ENCODE peak calls at places on chromosomes 1 and 21, in ten cellular contexts. Z is iris pigment epithelial cell; L is AG08396; U is activated gamma-delta T cell; I is GM04504; W is WERI-Rb-1; N is dermis blood vessel endothelial cell; B is breast epithelium; S is AG08395; R is stimulated activated CD8-positive, alpha-beta memory T cell treated with anti-CD3 and anti-CD28 coated beads, Interleukin-4, amount 100 ng/mL, for 24 hours. A is an unnamed sample.

GRCh38 chr1:11787251-11787803 is 18.4 kb downstream of the MTHFR start:
- DNase-seq in W (no peak), R (no peak), L (peak), Z (peak), B (peak), N (no peak), S (peak), U (no peak), I (no peak), A (peak)

GRCh38 chr1:240567066-240567465 is 44.9 kb downstream of the GREM2 start:
- DNase-seq in N (no peak), U (no peak), W (no peak), L (no peak), S (no peak), B (no peak), I (no peak), Z (no peak), R (no peak), A (no peak)

GRCh38 chr1:150560011-150560438 is 10.8 kb downstream of the ADAMTSL4 start:
- DNase-seq in W (peak), I (no peak), N (peak), R (peak), B (peak), L (peak), U (no peak), S (peak), Z (peak), A (peak)

GRCh38 chr1:212498243-212498642 is 65.5 kb downstream of the NENF start:
- DNase-seq in N (no peak), Z (peak), U (no peak), W (no peak), R (no peak), B (no peak), L (no peak), I (no peak), S (peak), A (no peak)

GRCh38 chr1:158002022-158002629 is 8.7 kb downstream of the KIRREL1 start:
- DNase-seq in Z (peak), R (no peak), W (no peak), U (no peak), N (no peak), I (no peak), S (peak), B (no peak), L (no peak), A (no peak)

GRCh38 chr1:52662645-52663313 is 29.8 kb downstream of the SHISAL2A start:
- DNase-seq in I (peak), B (no peak), U (no peak), R (no peak), W (peak), L (no peak), Z (peak), N (peak), S (peak), A (no peak)

GRCh38 chr21:24367936-24368335 is 1239.3 kb downstream of the MRPL39 start:
- DNase-seq in W (no peak), Z (peak), I (no peak), S (no peak), L (no peak), U (no peak), N (no peak), B (no peak), R (no peak), A (no peak)

GRCh38 chr1:182299728-182300581 is 91.6 kb downstream of the GLUL start:
- DNase-seq in Z (peak), N (no peak), U (no peak), I (no peak), L (peak), W (no peak), S (no peak), R (no peak), B (no peak), A (peak)

GRCh38 chr1:41436281-41437010 is 48.0 kb downstream of the EDN2 start:
- DNase-seq in U (no peak), B (no peak), N (no peak), L (no peak), I (no peak), W (no peak), R (no peak), Z (no peak), S (no peak), A (no peak)

GRCh38 chr21:45510466-45510955 is 31.7 kb downstream of the SLC19A1 start:
- DNase-seq in L (no peak), R (no peak), W (no peak), I (no peak), N (no peak), U (no peak), S (no peak), Z (no peak), B (no peak), A (peak)

GRCh38 chr1:30450818-30451233 is 272.6 kb downstream of the MATN1 start:
- DNase-seq in Z (no peak), B (no peak), W (no peak), I (no peak), S (no peak), L (no peak), N (no peak), R (no peak), U (no peak), A (no peak)

GRCh38 chr21:45516671-45517151 is 25.5 kb downstream of the SLC19A1 start:
- DNase-seq in U (no peak), B (no peak), R (no peak), W (no peak), L (no peak), I (no peak), N (no peak), S (no peak), Z (no peak), A (peak)

GRCh38 chr21:16587671-16588379 is 858.0 kb downstream of the USP25 start:
- DNase-seq in L (no peak), U (no peak), W (no peak), I (peak), N (peak), R (no peak), S (peak), Z (peak), B (no peak), A (no peak)

GRCh38 chr1:155005076-155005971 is 2.7 kb downstream of the ZBTB7B start:
- DNase-seq in L (no peak), R (no peak), B (peak), N (no peak), Z (no peak), S (no peak), W (no peak), I (no peak), U (no peak), A (peak)

GRCh38 chr1:2990376-2991115 is 30.7 kb upstream of the ACTRT2 start:
- DNase-seq in L (no peak), B (peak), S (no peak), I (no peak), U (no peak), N (no peak), W (no peak), Z (no peak), R (no peak), A (peak)

GRCh38 chr1:55555971-55556370 is 340.8 kb upstream of the USP24 start:
- DNase-seq in B (no peak), I (no peak), N (no peak), R (no peak), Z (no peak), L (no peak), W (no peak), S (no peak), U (no peak), A (no peak)

GRCh38 chr1:182113879-182114626 is 52.5 kb upstream of the ZNF648 start:
- DNase-seq in W (no peak), S (no peak), R (no peak), N (no peak), U (no peak), Z (no peak), L (no peak), B (no peak), I (no peak), A (no peak)

GRCh38 chr1:231200417-231201031 is 38.7 kb downstream of the TRIM67 start:
- DNase-seq in Z (peak), R (no peak), U (no peak), L (no peak), I (no peak), S (peak), B (no peak), N (peak), W (no peak), A (no peak)

GRCh38 chr1:111855260-111855659 is 99.6 kb downstream of the DDX20 start:
- DNase-seq in Z (no peak), W (no peak), L (no peak), U (no peak), N (no peak), R (no peak), S (no peak), B (no peak), I (no peak), A (no peak)

GRCh38 chr1:203640723-203641523 is 14.3 kb downstream of the ATP2B4 start:
- DNase-seq in S (no peak), N (no peak), U (no peak), R (no peak), L (no peak), I (no peak), Z (no peak), W (peak), B (no peak), A (no peak)

A was measured in left ventricle myocardium superior.